ENCODE peak calls at places on chromosomes 2 and 18, in seven cellular contexts. Z, Y, F, K, L, O and Q are unnamed samples.

GRCh38 chr2:120847700-120848321 is 112.1 kb downstream of the GLI2 start:
- DNase-seq in Z (no peak), Y (no peak), F (no peak), K (peak; percentile 95), L (no peak), O (no peak), Q (no peak)

GRCh38 chr2:135773917-135774316 is 32.3 kb downstream of the UBXN4 start:
- DNase-seq in Z (no peak), Y (no peak), F (no peak), K (no peak), L (no peak), O (no peak), Q (no peak)

GRCh38 chr2:130336877-130337734 is 5.6 kb upstream of the IMP4 start:
- DNase-seq in Z (no peak), Y (peak; percentile 96), F (peak; percentile 92), K (peak; percentile 88), L (peak; percentile 79), O (peak; percentile 91), Q (peak; percentile 88)

GRCh38 chr2:13046557-13047165 is 329.9 kb downstream of the TRIB2 start:
- DNase-seq in Z (no peak), Y (no peak), F (no peak), K (peak; percentile 3), L (peak; percentile 6), O (peak; percentile 33), Q (no peak)

GRCh38 chr18:58218111-58218510 is 174.1 kb downstream of the NEDD4L start:
- DNase-seq in Z (no peak), Y (no peak), F (no peak), K (no peak), L (no peak), O (no peak), Q (peak; percentile 16)

GRCh38 chr18:9017900-9018217 is 84.6 kb upstream of the NDUFV2 start:
- DNase-seq in Z (no peak), Y (no peak), F (no peak), K (no peak), L (no peak), O (peak; percentile 29), Q (no peak)

GRCh38 chr2:108288534-108289106 is at the start of gene SULT1C2:
- DNase-seq in Z (no peak), Y (peak; percentile 72), F (no peak), K (peak; percentile 63), L (peak; percentile 16), O (no peak), Q (peak; percentile 62)

GRCh38 chr2:76895469-76895868 is 626.7 kb downstream of the LRRTM4 start:
- DNase-seq in Z (no peak), Y (no peak), F (no peak), K (no peak), L (no peak), O (no peak), Q (no peak)

GRCh38 chr18:44682871-44683221 is 2.2 kb downstream of the SETBP1 start:
- DNase-seq in Z (no peak), Y (peak; percentile 82), F (peak; percentile 58), K (peak; percentile 57), L (no peak), O (no peak), Q (no peak)

GRCh38 chr2:65057391-65058052 is 1.3 kb downstream of the CEP68 start:
- DNase-seq in Z (peak; percentile 75), Y (no peak), F (no peak), K (peak; percentile 64), L (no peak), O (no peak), Q (no peak)

GRCh38 chr18:49778826-49779465 is 34.4 kb downstream of the ACAA2 start:
- DNase-seq in Z (no peak), Y (peak; percentile 51), F (no peak), K (peak; percentile 73), L (no peak), O (no peak), Q (no peak)

GRCh38 chr2:31354837-31355236 is 59.7 kb downstream of the XDH start:
- DNase-seq in Z (no peak), Y (no peak), F (no peak), K (no peak), L (peak; percentile 21), O (no peak), Q (no peak)

GRCh38 chr18:75364512-75364911 is 63.0 kb downstream of the SMIM21 start:
- DNase-seq in Z (peak; percentile 26), Y (no peak), F (no peak), K (peak; percentile 76), L (no peak), O (no peak), Q (no peak)

GRCh38 chr2:37648316-37649011 is 23.0 kb downstream of the CDC42EP3 start:
- DNase-seq in Z (peak; percentile 73), Y (peak; percentile 36), F (peak; percentile 30), K (no peak), L (no peak), O (no peak), Q (no peak)

GRCh38 chr2:111071480-111072143 is 49.1 kb upstream of the BCL2L11 start:
- DNase-seq in Z (no peak), Y (no peak), F (no peak), K (peak; percentile 5), L (no peak), O (peak; percentile 58), Q (no peak)

GRCh38 chr2:226123307-226123706 is 676.3 kb downstream of the IRS1 start:
- DNase-seq in Z (no peak), Y (no peak), F (no peak), K (no peak), L (no peak), O (no peak), Q (no peak)

GRCh38 chr2:37323176-37323575 is 1.5 kb downstream of the PRKD3 start:
- DNase-seq in Z (no peak), Y (no peak), F (no peak), K (no peak), L (no peak), O (no peak), Q (no peak)

GRCh38 chr2:218898109-218898878 is 17.6 kb downstream of the WNT10A start:
- DNase-seq in Z (peak; percentile 53), Y (peak; percentile 92), F (peak; percentile 58), K (peak; percentile 53), L (no peak), O (no peak), Q (peak; percentile 75)

GRCh38 chr2:58574873-58575272 is 333.7 kb upstream of the FANCL start:
- DNase-seq in Z (no peak), Y (no peak), F (no peak), K (no peak), L (no peak), O (no peak), Q (no peak)

GRCh38 chr2:224145751-224146355 is 106.8 kb upstream of the SERPINE2 start:
- DNase-seq in Z (no peak), Y (peak; percentile 48), F (no peak), K (no peak), L (peak; percentile 75), O (peak; percentile 61), Q (peak; percentile 62)

GRCh38 chr18:76369791-76370555 is 125.1 kb downstream of the ZNF516 start:
- DNase-seq in Z (no peak), Y (no peak), F (no peak), K (no peak), L (no peak), O (no peak), Q (no peak)

GRCh38 chr2:177756346-177756745 is 316.2 kb downstream of the PDE11A start:
- DNase-seq in Z (no peak), Y (no peak), F (no peak), K (no peak), L (no peak), O (no peak), Q (no peak)

GRCh38 chr18:7234061-7234460 is 3.2 kb downstream of the LRRC30 start:
- DNase-seq in Z (no peak), Y (no peak), F (no peak), K (no peak), L (no peak), O (no peak), Q (no peak)

GRCh38 chr2:196853301-196854087 is 44.3 kb upstream of the C2orf66 start:
- DNase-seq in Z (no peak), Y (no peak), F (no peak), K (no peak), L (no peak), O (no peak), Q (no peak)

GRCh38 chr2:215571693-215572092 is 135.8 kb upstream of the FN1 start:
- DNase-seq in Z (no peak), Y (no peak), F (no peak), K (no peak), L (no peak), O (no peak), Q (no peak)

GRCh38 chr2:183348492-183348891 is 224.2 kb downstream of the NUP35 start:
- DNase-seq in Z (no peak), Y (no peak), F (no peak), K (no peak), L (no peak), O (no peak), Q (no peak)

GRCh38 chr2:235773188-235773928 is 279.5 kb downstream of the AGAP1 start:
- DNase-seq in Z (no peak), Y (no peak), F (no peak), K (no peak), L (no peak), O (no peak), Q (no peak)

GRCh38 chr2:218857371-218858137 is 2.1 kb upstream of the WNT6 start:
- DNase-seq in Z (no peak), Y (no peak), F (no peak), K (no peak), L (no peak), O (no peak), Q (no peak)

GRCh38 chr2:33859791-33860461 is 260.8 kb upstream of the FAM98A start:
- DNase-seq in Z (no peak), Y (no peak), F (no peak), K (no peak), L (no peak), O (no peak), Q (no peak)